ENCODE peak calls at places on chromosomes 11 and 22, in seven cellular contexts. J, T, L, F, S, R and U are unnamed samples.
A peak's percentile ranks its signal among the peaks of the same experiment; 100 is the strongest.

GRCh38 chr11:5553347-5553746 is 5.0 kb upstream of the OR52H1 start:
- DNase-seq in F (no peak), S (no peak), J (no peak), R (no peak), L (no peak), T (peak; percentile 8), U (no peak)

GRCh38 chr11:45926536-45927331 is 4.3 kb downstream of the LARGE2 start:
- DNase-seq in T (no peak), R (no peak), F (no peak), S (no peak), J (no peak), L (no peak), U (no peak)

GRCh38 chr22:44793106-44793505 is 40.7 kb downstream of the ARHGAP8 start:
- DNase-seq in R (no peak), S (no peak), J (no peak), T (no peak), F (no peak), L (no peak), U (no peak)

GRCh38 chr22:24421428-24421931 is 5.9 kb upstream of the ADORA2A start:
- DNase-seq in S (no peak), L (peak; percentile 77), J (peak; percentile 12), T (no peak), R (no peak), F (no peak), U (no peak)

GRCh38 chr11:1531961-1532586 is 40.0 kb downstream of the DUSP8 start:
- DNase-seq in F (peak; percentile 91), R (no peak), J (no peak), L (no peak), S (no peak), T (peak; percentile 79), U (peak; percentile 85)

GRCh38 chr22:25753252-25753651 is 11.3 kb downstream of the MYO18B start:
- DNase-seq in L (no peak), J (no peak), R (no peak), F (no peak), T (no peak), S (no peak), U (no peak)

GRCh38 chr11:120183701-120184141 is 27.1 kb upstream of the OAF start:
- DNase-seq in F (no peak), J (no peak), L (no peak), R (no peak), S (no peak), T (no peak), U (no peak)

GRCh38 chr11:11960687-11961086 is 47.7 kb downstream of the DKK3 start:
- DNase-seq in F (no peak), T (no peak), R (no peak), J (no peak), L (no peak), S (no peak), U (no peak)

GRCh38 chr11:1779806-1780699 is 16.3 kb upstream of the CTSD start:
- DNase-seq in T (no peak), S (no peak), L (no peak), R (no peak), F (no peak), J (no peak), U (no peak)

GRCh38 chr11:19711911-19712280 is 741 bp upstream of the NAV2 start:
- DNase-seq in R (no peak), F (no peak), L (no peak), T (no peak), J (no peak), S (no peak), U (peak; percentile 33)

GRCh38 chr11:13784441-13784840 is 116.0 kb downstream of the FAR1 start:
- DNase-seq in L (no peak), R (no peak), T (no peak), F (no peak), S (no peak), J (no peak), U (no peak)

GRCh38 chr22:19290400-19291217 is 910 bp downstream of the CLTCL1 start:
- DNase-seq in L (peak; percentile 11), R (peak; percentile 11), S (no peak), J (no peak), T (no peak), F (no peak), U (peak; percentile 17)

GRCh38 chr11:10916674-10917073 is 58.8 kb upstream of the ZBED5 start:
- DNase-seq in R (no peak), F (no peak), T (peak; percentile 82), J (no peak), L (no peak), S (no peak), U (peak; percentile 87)

GRCh38 chr11:35290876-35291275 is 128.5 kb downstream of the SLC1A2 start:
- DNase-seq in R (no peak), S (no peak), J (no peak), F (no peak), L (no peak), T (no peak), U (peak; percentile 91)

GRCh38 chr11:72786305-72787261 is 7.3 kb downstream of the STARD10 start:
- DNase-seq in L (peak; percentile 100), S (no peak), T (no peak), F (no peak), J (no peak), R (no peak), U (no peak)

GRCh38 chr22:36540867-36541642 is 12.1 kb upstream of the EIF3D start:
- DNase-seq in J (no peak), T (no peak), L (peak; percentile 10), S (no peak), R (no peak), F (peak; percentile 51), U (no peak)

GRCh38 chr11:35138949-35139881 is at the start of gene CD44:
- DNase-seq in J (peak; percentile 73), S (peak; percentile 73), F (peak; percentile 89), T (peak; percentile 92), R (peak; percentile 42), L (peak; percentile 33), U (peak; percentile 83)

GRCh38 chr11:60939828-60940227 is 12.1 kb downstream of the SLC15A3 start:
- DNase-seq in S (no peak), L (peak; percentile 53), F (no peak), T (no peak), J (no peak), R (peak; percentile 60), U (peak; percentile 49)

GRCh38 chr11:65524747-65525658 is at the start of gene SCYL1:
- DNase-seq in F (peak; percentile 78), R (peak; percentile 88), S (no peak), T (peak; percentile 71), L (peak; percentile 84), J (no peak), U (peak; percentile 79)

GRCh38 chr11:47425611-47426010 is 628 bp downstream of the PSMC3 start:
- DNase-seq in T (no peak), J (no peak), L (no peak), S (no peak), F (no peak), R (no peak), U (no peak)

GRCh38 chr11:1604711-1605110 is 3.6 kb downstream of the KRTAP5-3 start:
- DNase-seq in J (no peak), S (no peak), F (no peak), T (no peak), R (no peak), L (no peak), U (no peak)

GRCh38 chr11:6703247-6704063 is 20.3 kb upstream of the MRPL17 start:
- DNase-seq in J (peak; percentile 24), L (peak; percentile 66), T (peak; percentile 70), S (no peak), F (peak; percentile 80), R (peak; percentile 58), U (peak; percentile 86)

GRCh38 chr11:20483931-20484330 is 96.4 kb downstream of the PRMT3 start:
- DNase-seq in L (no peak), T (no peak), S (no peak), R (no peak), F (peak; percentile 7), J (no peak), U (peak; percentile 88)

GRCh38 chr11:61119571-61119970 is 17.3 kb downstream of the CD5 start:
- DNase-seq in R (no peak), J (no peak), F (no peak), S (no peak), T (no peak), L (no peak), U (no peak)

GRCh38 chr11:94933225-94934130 is 39.9 kb downstream of the CWC15 start:
- DNase-seq in J (no peak), R (no peak), L (no peak), S (peak; percentile 92), T (peak; percentile 98), F (peak; percentile 98), U (peak; percentile 9)

GRCh38 chr22:31036671-31037550 is 44.2 kb upstream of the SMTN start:
- DNase-seq in S (no peak), T (peak; percentile 57), R (no peak), J (no peak), L (no peak), F (peak; percentile 90), U (peak; percentile 79)
- TF ChIP-seq CTCF in S (peak; percentile 24), T (peak; percentile 8), R (peak; percentile 12), J (no peak), L (no peak), F (peak; percentile 41), U (peak; percentile 30)

DNA sequence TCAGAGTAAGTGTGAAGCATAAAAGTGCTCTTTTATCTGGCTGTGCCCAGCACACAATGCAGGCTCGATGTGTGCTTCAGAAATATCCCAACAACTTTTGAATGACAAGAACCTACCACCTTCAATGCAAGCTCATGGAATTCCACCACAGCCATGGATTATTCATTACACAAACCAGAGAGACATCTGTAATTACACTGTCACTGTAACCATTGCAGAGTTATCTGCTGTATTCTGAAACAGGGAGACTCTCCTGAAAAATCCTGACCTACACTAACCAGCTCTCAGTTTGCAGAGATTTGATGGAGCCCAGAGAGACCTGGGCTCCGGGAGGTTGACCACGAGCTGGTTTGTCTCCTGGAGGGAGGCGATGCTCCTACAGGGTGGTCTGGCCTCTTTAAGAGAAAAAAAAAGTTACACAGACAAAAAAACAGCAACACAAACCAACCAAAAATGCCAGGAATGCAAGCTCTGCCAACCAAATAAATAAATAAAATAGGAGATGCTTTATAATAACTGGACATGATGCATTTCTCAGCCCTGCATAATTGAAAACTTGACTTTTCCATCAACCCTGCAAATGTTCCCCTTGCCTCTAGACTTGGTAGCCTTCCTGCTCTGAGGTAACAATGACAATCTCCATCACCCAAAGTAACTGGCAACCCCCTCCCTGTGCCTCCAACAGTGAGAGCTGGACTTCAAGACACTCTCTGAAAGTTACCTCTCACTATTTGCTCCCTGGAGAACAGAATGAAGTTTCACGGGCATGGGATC is 69.7 kb downstream of the ETS1 start:
- DNase-seq in L (no peak), J (no peak), S (no peak), R (no peak), F (peak; percentile 81), T (peak; percentile 55), U (no peak)
- H3K4me3 ChIP-seq in L (no peak overlapping the region), J (no peak overlapping the region), S (peak overlapping the region; percentile 86), R (no peak overlapping the region), F (peak overlapping the region; percentile 91), T (peak overlapping the region; percentile 92), U (no peak overlapping the region)

DNA sequence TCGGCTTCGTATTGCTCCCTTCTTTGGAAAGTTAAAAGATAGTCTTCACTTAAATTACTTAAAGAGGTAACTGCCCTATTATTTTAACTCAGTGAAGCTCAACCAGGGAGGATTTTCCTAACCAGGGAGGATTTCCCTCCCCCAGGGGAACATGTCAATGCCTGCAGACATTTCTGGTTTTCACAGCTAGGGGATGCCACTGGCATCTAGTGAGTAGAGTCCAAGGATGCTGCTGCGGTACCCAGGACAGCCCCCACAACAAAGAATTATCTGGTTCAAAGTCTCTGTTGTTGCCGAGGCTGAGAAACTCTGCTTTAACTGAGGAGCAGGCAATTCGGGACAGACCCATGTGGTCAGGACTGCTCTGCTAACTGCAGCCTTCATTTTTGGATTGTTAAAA is 82.2 kb downstream of the DEPDC5 start:
- DNase-seq in T (no peak), F (no peak), L (no peak), R (no peak), J (no peak), S (no peak), U (no peak)
- TF ChIP-seq CTCF in T (no peak), F (no peak), L (no peak), R (no peak), J (no peak), S (no peak), U (no peak)

GRCh38 chr11:124745270-124745834 is 5.6 kb downstream of the NRGN start:
- DNase-seq in S (no peak), T (no peak), J (no peak), R (no peak), L (no peak), F (no peak), U (no peak)
- H3K4me3 ChIP-seq in S (peak overlapping the region; percentile 64), T (no peak overlapping the region), J (no peak overlapping the region), R (peak overlapping the region; percentile 33), L (peak overlapping the region; percentile 57), F (no peak overlapping the region), U (peak overlapping the region; percentile 65)